ENCODE peak calls at places on chromosome 1, in four cellular contexts. One of them, this sample, is unnamed.

GRCh38 chr1:220164116-220164515 is 70.2 kb downstream of the IARS2 start:
- DNase-seq in CD8-positive, alpha-beta T cell: no peak
- DNase-seq in amygdala: no peak
- DNase-seq in RPMI7951: no peak
- DNase-seq in this sample: no peak

GRCh38 chr1:48947761-48948537 is 171.3 kb upstream of the BEND5 start:
- DNase-seq in CD8-positive, alpha-beta T cell: no peak
- DNase-seq in amygdala: peak; percentile 35
- DNase-seq in RPMI7951: peak; percentile 18
- DNase-seq in this sample: no peak

GRCh38 chr1:67735806-67736627 is 51.0 kb downstream of the GADD45A start:
- DNase-seq in CD8-positive, alpha-beta T cell: no peak
- DNase-seq in amygdala: peak; percentile 76
- DNase-seq in RPMI7951: peak; percentile 97
- DNase-seq in this sample: peak; percentile 85

GRCh38 chr1:67753776-67754525 is 69.0 kb downstream of the GADD45A start:
- DNase-seq in CD8-positive, alpha-beta T cell: no peak
- DNase-seq in amygdala: no peak
- DNase-seq in RPMI7951: no peak
- DNase-seq in this sample: no peak

GRCh38 chr1:26733982-26734381 is 38.2 kb downstream of the ARID1A start:
- DNase-seq in CD8-positive, alpha-beta T cell: no peak
- DNase-seq in amygdala: no peak
- DNase-seq in RPMI7951: peak; percentile 56
- DNase-seq in this sample: no peak

GRCh38 chr1:1793481-1794244 is 15.4 kb upstream of the NADK start:
- DNase-seq in CD8-positive, alpha-beta T cell: no peak
- DNase-seq in amygdala: no peak
- DNase-seq in RPMI7951: no peak
- DNase-seq in this sample: no peak

GRCh38 chr1:167165948-167166702 is 54.6 kb upstream of the POU2F1 start:
- DNase-seq in CD8-positive, alpha-beta T cell: no peak
- DNase-seq in amygdala: no peak
- DNase-seq in RPMI7951: no peak
- DNase-seq in this sample: no peak

GRCh38 chr1:55428944-55429931 is 214.1 kb upstream of the USP24 start:
- DNase-seq in CD8-positive, alpha-beta T cell: no peak
- DNase-seq in amygdala: no peak
- DNase-seq in RPMI7951: peak; percentile 100
- DNase-seq in this sample: peak; percentile 29

GRCh38 chr1:8011016-8011415 is 15.1 kb downstream of the ERRFI1 start:
- DNase-seq in CD8-positive, alpha-beta T cell: no peak
- DNase-seq in amygdala: no peak
- DNase-seq in RPMI7951: no peak
- DNase-seq in this sample: no peak

GRCh38 chr1:206722751-206723499 is 38.2 kb downstream of the MAPKAPK2 start:
- DNase-seq in CD8-positive, alpha-beta T cell: no peak
- DNase-seq in amygdala: no peak
- DNase-seq in RPMI7951: peak; percentile 22
- DNase-seq in this sample: no peak

GRCh38 chr1:175178056-175178455 is 14.5 kb downstream of the KIAA0040 start:
- DNase-seq in CD8-positive, alpha-beta T cell: no peak
- DNase-seq in amygdala: no peak
- DNase-seq in RPMI7951: no peak
- DNase-seq in this sample: no peak

GRCh38 chr1:10152709-10153284 is 57.6 kb upstream of the KIF1B start:
- DNase-seq in CD8-positive, alpha-beta T cell: no peak
- DNase-seq in amygdala: peak; percentile 84
- DNase-seq in RPMI7951: peak; percentile 50
- DNase-seq in this sample: peak; percentile 46

GRCh38 chr1:26127235-26128163 is 15.9 kb downstream of the PDIK1L start:
- DNase-seq in CD8-positive, alpha-beta T cell: no peak
- DNase-seq in amygdala: no peak
- DNase-seq in RPMI7951: peak; percentile 18
- DNase-seq in this sample: no peak

GRCh38 chr1:15627343-15627988 is 10.2 kb downstream of the DDI2 start:
- DNase-seq in CD8-positive, alpha-beta T cell: no peak
- DNase-seq in amygdala: no peak
- DNase-seq in RPMI7951: no peak
- DNase-seq in this sample: peak; percentile 86

GRCh38 chr1:10438677-10439163 is 8.5 kb downstream of the CENPS start:
- DNase-seq in CD8-positive, alpha-beta T cell: no peak
- DNase-seq in amygdala: no peak
- DNase-seq in RPMI7951: no peak
- DNase-seq in this sample: no peak

GRCh38 chr1:45820797-45821196 is 17.4 kb downstream of the MAST2 start:
- DNase-seq in CD8-positive, alpha-beta T cell: no peak
- DNase-seq in amygdala: no peak
- DNase-seq in RPMI7951: no peak
- DNase-seq in this sample: no peak

GRCh38 chr1:5829414-5829813 is 162.8 kb downstream of the NPHP4 start:
- DNase-seq in CD8-positive, alpha-beta T cell: no peak
- DNase-seq in amygdala: no peak
- DNase-seq in RPMI7951: no peak
- DNase-seq in this sample: no peak

GRCh38 chr1:170929835-170930554 is 5.3 kb upstream of the MROH9 start:
- DNase-seq in CD8-positive, alpha-beta T cell: no peak
- DNase-seq in amygdala: peak; percentile 38
- DNase-seq in RPMI7951: peak; percentile 60
- DNase-seq in this sample: peak; percentile 83

GRCh38 chr1:11967028-11967547 is 13.2 kb upstream of the MFN2 start:
- DNase-seq in CD8-positive, alpha-beta T cell: no peak
- DNase-seq in amygdala: no peak
- DNase-seq in RPMI7951: peak; percentile 47
- DNase-seq in this sample: no peak

GRCh38 chr1:63411081-63411480 is 43.7 kb downstream of the ALG6 start:
- DNase-seq in CD8-positive, alpha-beta T cell: no peak
- DNase-seq in amygdala: no peak
- DNase-seq in RPMI7951: no peak
- DNase-seq in this sample: no peak

GRCh38 chr1:88655685-88656299 is 28.3 kb upstream of the PKN2 start:
- DNase-seq in CD8-positive, alpha-beta T cell: no peak
- DNase-seq in amygdala: no peak
- DNase-seq in RPMI7951: peak; percentile 28
- DNase-seq in this sample: peak; percentile 14

GRCh38 chr1:28716336-28716735 is 20.4 kb upstream of the YTHDF2 start:
- DNase-seq in CD8-positive, alpha-beta T cell: no peak
- DNase-seq in amygdala: no peak
- DNase-seq in RPMI7951: no peak
- DNase-seq in this sample: no peak

GRCh38 chr1:12528021-12528852 is 89.8 kb downstream of the DHRS3 start:
- DNase-seq in CD8-positive, alpha-beta T cell: no peak
- DNase-seq in amygdala: peak; percentile 18
- DNase-seq in RPMI7951: peak; percentile 86
- DNase-seq in this sample: no peak

GRCh38 chr1:184622136-184622823 is 132.4 kb downstream of the EDEM3 start:
- DNase-seq in CD8-positive, alpha-beta T cell: no peak
- DNase-seq in amygdala: no peak
- DNase-seq in RPMI7951: peak; percentile 79
- DNase-seq in this sample: peak; percentile 65

GRCh38 chr1:246622035-246622652 is 55.9 kb downstream of the CNST start:
- DNase-seq in CD8-positive, alpha-beta T cell: no peak
- DNase-seq in amygdala: no peak
- DNase-seq in RPMI7951: no peak
- DNase-seq in this sample: no peak

GRCh38 chr1:80594013-80594412 is 1206.7 kb upstream of the ADGRL2 start:
- DNase-seq in CD8-positive, alpha-beta T cell: no peak
- DNase-seq in amygdala: no peak
- DNase-seq in RPMI7951: no peak
- DNase-seq in this sample: no peak